ENCODE peak calls at places on chromosomes 3 and 15, in nine cellular contexts. One of them, this sample, is unnamed.

GRCh38 chr15:77877869-77878577 is 199.5 kb downstream of the TBC1D2B start:
- DNase-seq in A549: no peak
- DNase-seq in Peyer's patch: no peak
- DNase-seq in breast epithelium: no peak
- DNase-seq in AG10803: peak
- DNase-seq in lower leg skin: no peak
- DNase-seq in tibial artery: no peak
- DNase-seq in GM12865: no peak
- DNase-seq in astrocyte: no peak
- DNase-seq in this sample: no peak

GRCh38 chr3:1087066-1087555 is 5.7 kb upstream of the CNTN6 start:
- DNase-seq in Peyer's patch: no peak
- DNase-seq in breast epithelium: peak
- DNase-seq in A549: no peak
- DNase-seq in AG10803: peak
- DNase-seq in lower leg skin: peak
- DNase-seq in astrocyte: peak
- DNase-seq in GM12865: no peak
- DNase-seq in tibial artery: peak
- DNase-seq in this sample: peak

GRCh38 chr3:128548426-128549282 is 55.7 kb upstream of the GATA2 start:
- DNase-seq in A549: no peak
- DNase-seq in lower leg skin: no peak
- DNase-seq in AG10803: peak
- DNase-seq in astrocyte: peak
- DNase-seq in GM12865: no peak
- DNase-seq in Peyer's patch: no peak
- DNase-seq in breast epithelium: no peak
- DNase-seq in tibial artery: no peak
- DNase-seq in this sample: no peak

GRCh38 chr15:82046668-82047492 is 1.1 kb upstream of the MEX3B start:
- DNase-seq in breast epithelium: peak
- DNase-seq in AG10803: peak
- DNase-seq in lower leg skin: peak
- DNase-seq in Peyer's patch: peak
- DNase-seq in astrocyte: peak
- DNase-seq in tibial artery: peak
- DNase-seq in A549: peak
- DNase-seq in GM12865: peak
- DNase-seq in this sample: no peak

GRCh38 chr3:121698914-121699313 is 38.2 kb upstream of the HCLS1 start:
- DNase-seq in breast epithelium: no peak
- DNase-seq in GM12865: no peak
- DNase-seq in astrocyte: no peak
- DNase-seq in AG10803: no peak
- DNase-seq in Peyer's patch: no peak
- DNase-seq in tibial artery: no peak
- DNase-seq in lower leg skin: no peak
- DNase-seq in A549: no peak
- DNase-seq in this sample: no peak

GRCh38 chr3:10204921-10205320 is 40.2 kb downstream of the IRAK2 start:
- DNase-seq in tibial artery: no peak
- DNase-seq in astrocyte: no peak
- DNase-seq in Peyer's patch: no peak
- DNase-seq in lower leg skin: no peak
- DNase-seq in AG10803: no peak
- DNase-seq in GM12865: no peak
- DNase-seq in A549: no peak
- DNase-seq in breast epithelium: no peak
- DNase-seq in this sample: no peak

GRCh38 chr15:85128636-85129035 is 147.0 kb downstream of the PDE8A start:
- DNase-seq in Peyer's patch: no peak
- DNase-seq in A549: no peak
- DNase-seq in AG10803: peak
- DNase-seq in GM12865: no peak
- DNase-seq in lower leg skin: no peak
- DNase-seq in astrocyte: peak
- DNase-seq in breast epithelium: no peak
- DNase-seq in tibial artery: no peak
- DNase-seq in this sample: no peak

GRCh38 chr3:126746395-126747177 is 42.5 kb downstream of the CHCHD6 start:
- DNase-seq in Peyer's patch: no peak
- DNase-seq in astrocyte: peak
- DNase-seq in lower leg skin: no peak
- DNase-seq in tibial artery: no peak
- DNase-seq in AG10803: peak
- DNase-seq in A549: peak
- DNase-seq in GM12865: no peak
- DNase-seq in breast epithelium: no peak
- DNase-seq in this sample: no peak

GRCh38 chr3:24496529-24497482 is 2.2 kb upstream of the THRB start:
- DNase-seq in Peyer's patch: peak
- DNase-seq in breast epithelium: peak
- DNase-seq in astrocyte: peak
- DNase-seq in tibial artery: peak
- DNase-seq in A549: peak
- DNase-seq in lower leg skin: peak
- DNase-seq in GM12865: peak
- DNase-seq in AG10803: peak
- DNase-seq in this sample: peak

GRCh38 chr3:42235532-42235931 is 30.5 kb downstream of the CCK start:
- DNase-seq in astrocyte: no peak
- DNase-seq in GM12865: no peak
- DNase-seq in tibial artery: no peak
- DNase-seq in AG10803: no peak
- DNase-seq in A549: no peak
- DNase-seq in Peyer's patch: no peak
- DNase-seq in breast epithelium: no peak
- DNase-seq in lower leg skin: no peak
- DNase-seq in this sample: no peak

GRCh38 chr15:40859206-40859851 is 14.7 kb downstream of the RHOV start:
- DNase-seq in tibial artery: peak
- DNase-seq in Peyer's patch: peak
- DNase-seq in lower leg skin: peak
- DNase-seq in astrocyte: peak
- DNase-seq in AG10803: peak
- DNase-seq in A549: peak
- DNase-seq in GM12865: peak
- DNase-seq in breast epithelium: peak
- DNase-seq in this sample: no peak

GRCh38 chr15:69165637-69166025 is 5.2 kb downstream of the GLCE start:
- DNase-seq in tibial artery: no peak
- DNase-seq in AG10803: no peak
- DNase-seq in astrocyte: no peak
- DNase-seq in GM12865: no peak
- DNase-seq in Peyer's patch: no peak
- DNase-seq in A549: no peak
- DNase-seq in lower leg skin: no peak
- DNase-seq in breast epithelium: no peak
- DNase-seq in this sample: no peak

GRCh38 chr3:147654827-147655226 is 245.7 kb downstream of the ZIC1 start:
- DNase-seq in A549: no peak
- DNase-seq in tibial artery: no peak
- DNase-seq in lower leg skin: no peak
- DNase-seq in breast epithelium: peak
- DNase-seq in astrocyte: peak
- DNase-seq in AG10803: peak
- DNase-seq in GM12865: no peak
- DNase-seq in Peyer's patch: no peak
- DNase-seq in this sample: no peak

GRCh38 chr3:36852071-36852470 is 87.7 kb upstream of the DCLK3 start:
- DNase-seq in GM12865: no peak
- DNase-seq in astrocyte: peak
- DNase-seq in breast epithelium: no peak
- DNase-seq in tibial artery: no peak
- DNase-seq in Peyer's patch: no peak
- DNase-seq in lower leg skin: no peak
- DNase-seq in A549: no peak
- DNase-seq in AG10803: peak
- DNase-seq in this sample: no peak

GRCh38 chr15:23860290-23860751 is 173.2 kb upstream of the NDN start:
- DNase-seq in tibial artery: no peak
- DNase-seq in AG10803: no peak
- DNase-seq in A549: no peak
- DNase-seq in lower leg skin: no peak
- DNase-seq in breast epithelium: no peak
- DNase-seq in astrocyte: no peak
- DNase-seq in GM12865: no peak
- DNase-seq in Peyer's patch: no peak
- DNase-seq in this sample: no peak

GRCh38 chr3:11221818-11222217 is 50.4 kb upstream of the ATG7 start:
- DNase-seq in lower leg skin: no peak
- DNase-seq in astrocyte: no peak
- DNase-seq in tibial artery: no peak
- DNase-seq in breast epithelium: no peak
- DNase-seq in GM12865: no peak
- DNase-seq in AG10803: no peak
- DNase-seq in Peyer's patch: no peak
- DNase-seq in A549: no peak
- DNase-seq in this sample: no peak
- TF ChIP-seq CTCF in lower leg skin: no peak
- TF ChIP-seq CTCF in astrocyte: peak
- TF ChIP-seq CTCF in tibial artery: peak
- TF ChIP-seq CTCF in breast epithelium: no peak
- TF ChIP-seq CTCF in GM12865: no peak
- TF ChIP-seq CTCF in AG10803: peak
- TF ChIP-seq CTCF in Peyer's patch: peak
- TF ChIP-seq CTCF in A549: no peak
- TF ChIP-seq CTCF in this sample: peak

GRCh38 chr3:39329493-39329892 is at the start of gene CCR8:
- DNase-seq in astrocyte: no peak
- DNase-seq in AG10803: no peak
- DNase-seq in Peyer's patch: no peak
- DNase-seq in breast epithelium: no peak
- DNase-seq in A549: no peak
- DNase-seq in tibial artery: no peak
- DNase-seq in lower leg skin: no peak
- DNase-seq in GM12865: peak
- DNase-seq in this sample: no peak
- H3K4me3 ChIP-seq in astrocyte: no peak
- H3K4me3 ChIP-seq in AG10803: no peak
- H3K4me3 ChIP-seq in Peyer's patch: no peak
- H3K4me3 ChIP-seq in breast epithelium: no peak
- H3K4me3 ChIP-seq in A549: no peak
- H3K4me3 ChIP-seq in tibial artery: no peak
- H3K4me3 ChIP-seq in lower leg skin: no peak
- H3K4me3 ChIP-seq in GM12865: peak
- H3K4me3 ChIP-seq in this sample: no peak

DNA sequence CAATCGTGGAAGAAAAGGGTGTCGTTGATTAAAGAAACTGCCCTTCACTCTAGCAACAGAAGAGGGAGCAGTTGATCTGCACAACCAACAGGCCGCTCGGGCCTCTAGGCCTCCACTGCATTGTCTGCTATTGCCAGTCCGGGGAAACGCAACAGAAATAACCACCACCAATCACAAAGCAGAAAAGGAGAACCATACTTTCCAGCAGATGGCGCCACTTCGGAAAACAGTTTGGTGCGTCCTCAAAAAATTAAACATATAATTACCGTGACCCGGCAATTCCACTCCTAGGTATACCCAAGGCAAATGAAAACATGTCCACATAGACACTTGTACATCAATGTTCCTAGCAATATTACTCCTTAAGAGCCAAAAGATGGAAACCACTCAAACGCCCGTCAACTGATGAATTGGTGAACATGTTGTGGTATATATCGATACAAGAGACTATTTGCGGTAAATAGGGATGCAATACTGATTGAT is 154.1 kb downstream of the TJP1 start:
- DNase-seq in Peyer's patch: peak
- DNase-seq in lower leg skin: peak
- DNase-seq in AG10803: peak
- DNase-seq in breast epithelium: no peak
- DNase-seq in tibial artery: peak
- DNase-seq in GM12865: peak
- DNase-seq in astrocyte: peak
- DNase-seq in A549: peak
- DNase-seq in this sample: peak
- TF ChIP-seq CTCF in Peyer's patch: peak
- TF ChIP-seq CTCF in lower leg skin: no peak
- TF ChIP-seq CTCF in AG10803: peak
- TF ChIP-seq CTCF in breast epithelium: peak
- TF ChIP-seq CTCF in tibial artery: peak
- TF ChIP-seq CTCF in GM12865: peak
- TF ChIP-seq CTCF in astrocyte: peak
- TF ChIP-seq CTCF in A549: peak
- TF ChIP-seq CTCF in this sample: peak

GRCh38 chr15:92393287-92393993 is at the start of gene ST8SIA2:
- DNase-seq in Peyer's patch: no peak
- DNase-seq in AG10803: peak
- DNase-seq in GM12865: no peak
- DNase-seq in astrocyte: peak
- DNase-seq in lower leg skin: no peak
- DNase-seq in A549: no peak
- DNase-seq in breast epithelium: no peak
- DNase-seq in tibial artery: no peak
- DNase-seq in this sample: no peak
- H3K4me3 ChIP-seq in Peyer's patch: no peak
- H3K4me3 ChIP-seq in AG10803: peak
- H3K4me3 ChIP-seq in GM12865: no peak
- H3K4me3 ChIP-seq in astrocyte: peak
- H3K4me3 ChIP-seq in lower leg skin: no peak
- H3K4me3 ChIP-seq in A549: peak
- H3K4me3 ChIP-seq in breast epithelium: peak
- H3K4me3 ChIP-seq in tibial artery: no peak
- H3K4me3 ChIP-seq in this sample: peak

This sample was measured in epithelial cell of proximal tubule.